ENCODE peak calls at places on chromosomes 16 and 17, in four cellular contexts. N is HFFc6, Y is MM.1S, A is AG10803. X is an unnamed sample.

GRCh38 chr16:88831838-88832237 is 20.1 kb upstream of the APRT start:
- DNase-seq in Y (no peak), A (no peak), N (peak; percentile 8), X (no peak)

GRCh38 chr17:15236281-15237105 is 28.6 kb downstream of the PMP22 start:
- DNase-seq in Y (no peak), A (no peak), N (no peak), X (no peak)

GRCh38 chr17:77429985-77430752 is 289.4 kb downstream of the SEC14L1 start:
- DNase-seq in A (peak; percentile 99), N (peak; percentile 99), Y (peak; percentile 71), X (peak; percentile 98)

GRCh38 chr16:14071576-14072271 is 605 bp downstream of the MRTFB start:
- DNase-seq in Y (no peak), N (no peak), A (no peak), X (no peak)

GRCh38 chr17:17120294-17120693 is 78.0 kb downstream of the MPRIP start:
- DNase-seq in N (no peak), Y (no peak), A (no peak), X (no peak)

GRCh38 chr17:3558603-3559269 is 1.1 kb upstream of the TRPV3 start:
- DNase-seq in Y (peak; percentile 97), A (peak; percentile 11), N (peak; percentile 52), X (peak; percentile 2)

GRCh38 chr17:45702666-45703266 is 81.4 kb upstream of the CRHR1 start:
- DNase-seq in N (peak; percentile 6), Y (no peak), A (peak; percentile 9), X (peak; percentile 17)

GRCh38 chr16:30417447-30418349 is 10.3 kb downstream of the ZNF771 start:
- DNase-seq in A (peak; percentile 89), N (peak; percentile 71), Y (peak; percentile 98), X (peak; percentile 92)

GRCh38 chr16:69589434-69590269 is 23.9 kb downstream of the NFAT5 start:
- DNase-seq in A (no peak), Y (no peak), N (no peak), X (no peak)

GRCh38 chr16:15035163-15035729 is 20.6 kb downstream of the NTAN1 start:
- DNase-seq in Y (peak; percentile 3), N (no peak), A (no peak), X (no peak)

GRCh38 chr16:85416267-85417109 is 196.6 kb upstream of the GSE1 start:
- DNase-seq in N (peak; percentile 13), A (peak; percentile 31), Y (peak; percentile 24), X (no peak)

GRCh38 chr17:32486701-32487459 is at the start of gene CDK5R1:
- DNase-seq in Y (peak; percentile 79), A (peak; percentile 58), N (peak; percentile 58), X (peak; percentile 62)

GRCh38 chr16:52690468-52690867 is 143.5 kb upstream of the TOX3 start:
- DNase-seq in A (no peak), N (no peak), Y (no peak), X (no peak)

GRCh38 chr17:81306898-81307510 is 11.9 kb upstream of the SLC38A10 start:
- DNase-seq in Y (no peak), A (no peak), N (no peak), X (no peak)

GRCh38 chr16:23739516-23739915 is 15.3 kb upstream of the CHP2 start:
- DNase-seq in A (no peak), Y (no peak), N (no peak), X (no peak)

GRCh38 chr16:53714080-53715050 is 10.4 kb downstream of the FTO start:
- DNase-seq in N (no peak), Y (no peak), A (peak; percentile 82), X (peak; percentile 18)

GRCh38 chr16:534089-534635 is 6.7 kb downstream of the CAPN15 start:
- DNase-seq in Y (no peak), N (no peak), A (no peak), X (no peak)

GRCh38 chr17:83086907-83087787 is 7.7 kb downstream of the METRNL start:
- DNase-seq in A (no peak), N (no peak), Y (no peak), X (no peak)

GRCh38 chr16:3950343-3951193 is 70.1 kb upstream of the CREBBP start:
- DNase-seq in N (peak; percentile 96), A (peak; percentile 99), Y (no peak), X (peak; percentile 94)

GRCh38 chr17:4175921-4176802 is 33.2 kb downstream of the CYB5D2 start:
- DNase-seq in Y (no peak), A (no peak), N (peak; percentile 53), X (peak; percentile 55)

GRCh38 chr16:2902337-2903130 is 9.2 kb upstream of the FLYWCH1 start:
- DNase-seq in N (no peak), Y (no peak), A (no peak), X (no peak)

GRCh38 chr17:81030726-81031570 is 4.0 kb upstream of the BAIAP2 start:
- DNase-seq in A (no peak), N (no peak), Y (no peak), X (no peak)

GRCh38 chr16:72107371-72107770 is 13.7 kb downstream of the DHX38 start:
- DNase-seq in N (no peak), Y (no peak), A (no peak), X (no peak)

GRCh38 chr16:74730049-74730683 is 29.5 kb upstream of the MLKL start:
- DNase-seq in N (no peak), A (no peak), Y (no peak), X (no peak)

GRCh38 chr17:31085563-31085962 is 9.2 kb upstream of the NF1 start:
- DNase-seq in N (peak; percentile 57), A (peak; percentile 79), Y (no peak), X (peak; percentile 49)

GRCh38 chr17:55294042-55294751 is 29.4 kb downstream of the HLF start:
- DNase-seq in A (peak; percentile 75), Y (no peak), N (no peak), X (no peak)

GRCh38 chr16:84180519-84181140 is 6.2 kb downstream of the TAF1C start:
- DNase-seq in Y (no peak), N (no peak), A (no peak), X (no peak)

GRCh38 chr16:48829911-48830310 is 219.9 kb upstream of the N4BP1 start:
- DNase-seq in Y (no peak), N (no peak), A (no peak), X (no peak)

GRCh38 chr16:48834576-48834975 is 224.6 kb upstream of the N4BP1 start:
- DNase-seq in Y (no peak), A (no peak), N (no peak), X (no peak)

GRCh38 chr16:48833461-48833860 is 223.5 kb upstream of the N4BP1 start:
- DNase-seq in N (no peak), A (no peak), Y (no peak), X (no peak)

GRCh38 chr16:48829361-48829760 is 219.4 kb upstream of the N4BP1 start:
- DNase-seq in N (no peak), Y (no peak), A (no peak), X (no peak)

DNA sequence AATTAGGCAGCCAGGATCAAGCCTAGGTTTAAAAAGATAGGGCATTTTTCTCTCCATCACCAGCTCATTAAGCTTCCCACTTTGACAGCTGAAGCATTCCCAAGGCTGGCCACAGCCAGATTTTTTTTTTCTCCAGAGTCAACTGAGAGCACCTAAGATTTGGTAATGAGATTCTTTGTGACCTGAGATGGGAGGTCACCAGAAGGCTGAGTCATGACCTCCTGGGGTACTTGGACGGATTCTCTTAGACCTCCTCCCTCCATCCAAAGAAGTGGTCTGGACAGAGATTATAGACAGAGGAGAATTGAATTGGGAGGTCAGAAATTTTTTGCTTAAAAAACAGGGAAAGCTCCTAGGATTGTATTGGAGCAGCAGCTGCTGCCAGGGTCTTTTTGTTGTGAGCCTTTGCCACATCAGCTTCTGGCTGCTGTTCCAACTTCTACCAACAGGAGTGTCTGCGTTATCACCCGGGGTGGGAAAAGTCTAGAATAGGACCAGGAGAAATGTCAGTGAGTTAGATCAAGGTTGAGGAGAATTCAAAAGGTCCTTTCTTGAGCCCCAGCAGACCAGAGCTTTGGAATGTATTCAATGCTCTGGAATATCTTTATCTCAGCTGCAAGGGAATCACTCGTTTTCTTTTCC is 221.2 kb upstream of the N4BP1 start:
- DNase-seq in N (no peak), Y (no peak), A (no peak), X (no peak)
- TF ChIP-seq CTCF in N (peak; percentile 27), Y (peak; percentile 4), A (no peak), X (no peak)

GRCh38 chr16:86757704-86758040 is 179.3 kb downstream of the FOXL1 start:
- DNase-seq in A (no peak), N (no peak), Y (no peak), X (no peak)
- TF ChIP-seq CTCF in A (no peak), N (no peak), Y (no peak), X (no peak)

DNA sequence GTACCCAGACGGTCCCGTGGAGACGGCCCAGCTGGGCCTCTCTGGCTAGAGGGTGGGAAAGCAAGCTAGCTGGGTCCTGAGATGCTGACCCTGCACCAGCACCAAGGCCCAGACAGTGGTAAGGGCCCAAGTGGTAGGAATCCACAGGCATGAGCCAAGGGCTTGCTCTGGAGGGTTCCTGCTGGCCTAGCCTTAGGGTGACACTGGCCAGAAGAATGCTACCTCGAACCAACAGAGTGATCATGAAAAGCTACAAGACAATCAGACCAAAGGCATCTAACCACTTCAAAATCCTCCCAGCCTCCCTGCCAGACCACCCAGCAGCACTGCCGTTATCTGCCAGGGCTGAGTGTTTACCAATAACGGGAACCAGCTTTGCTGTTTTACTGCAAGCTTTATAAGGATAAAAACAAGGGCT is 13.2 kb downstream of the HIC1 start:
- DNase-seq in A (peak; percentile 96), Y (no peak), N (peak; percentile 97), X (peak; percentile 92)
- TF ChIP-seq CTCF in A (peak; percentile 49), Y (no peak), N (peak; percentile 64), X (peak; percentile 26)

GRCh38 chr16:25140459-25140858 is 28.9 kb downstream of the LCMT1 start:
- DNase-seq in A (no peak), N (peak; percentile 5), Y (no peak), X (peak; percentile 23)

GRCh38 chr16:25138130-25138529 is 26.6 kb downstream of the LCMT1 start:
- DNase-seq in A (no peak), N (no peak), Y (no peak), X (no peak)

GRCh38 chr16:25134306-25134705 is 22.8 kb downstream of the LCMT1 start:
- DNase-seq in N (no peak), A (no peak), Y (no peak), X (no peak)

GRCh38 chr16:25135239-25135878 is 23.8 kb downstream of the LCMT1 start:
- DNase-seq in N (peak; percentile 83), A (peak; percentile 43), Y (no peak), X (peak; percentile 57)
- TF ChIP-seq CTCF in N (peak; percentile 76), A (peak; percentile 41), Y (no peak), X (peak; percentile 43)

DNA sequence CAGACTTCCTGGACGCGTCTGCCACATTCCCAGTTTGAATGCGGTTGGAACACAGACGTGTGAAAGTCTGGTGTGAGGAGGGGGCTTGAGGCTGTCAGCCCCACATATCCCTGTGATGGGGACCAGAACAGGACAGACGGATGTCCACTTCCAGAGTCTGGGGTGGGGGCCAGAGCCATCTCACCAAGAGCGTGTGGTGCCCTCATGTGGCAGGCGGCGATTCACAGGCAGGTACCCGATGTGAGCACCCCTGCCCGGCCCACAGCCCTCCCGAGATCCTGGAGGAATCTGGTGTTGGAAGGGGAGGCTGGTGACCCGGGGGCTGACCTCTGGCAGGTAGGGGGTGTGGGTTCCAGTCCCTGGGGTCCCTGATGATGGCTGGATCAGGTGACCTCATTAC is 51.5 kb downstream of the ENGASE start:
- DNase-seq in A (no peak), N (no peak), Y (no peak), X (no peak)
- TF ChIP-seq CTCF in A (peak; percentile 10), N (peak; percentile 30), Y (peak; percentile 21), X (peak; percentile 16)

X was measured in astrocyte of the spinal cord.